ENCODE peak calls at places on chromosome 12, in ten cellular contexts. E, C, S, H, T, L, Q, W, M and J are unnamed samples.

GRCh38 chr12:52157566-52158150 is 34.2 kb downstream of the KRT80 start:
- DNase-seq in E (no peak), C (no peak), S (no peak), H (no peak), T (no peak), L (no peak), Q (no peak), W (no peak), M (no peak), J (no peak)

GRCh38 chr12:57016348-57016747 is at the start of gene TAC3:
- DNase-seq in E (no peak), C (peak), S (peak), H (no peak), T (no peak), L (no peak), Q (peak), W (no peak), M (no peak), J (no peak)

GRCh38 chr12:104694161-104694560 is 237.4 kb downstream of the CHST11 start:
- DNase-seq in E (no peak), C (no peak), S (no peak), H (no peak), T (no peak), L (no peak), Q (no peak), W (no peak), M (no peak), J (no peak)

GRCh38 chr12:51005671-51006070 is 20.5 kb downstream of the SLC11A2 start:
- DNase-seq in E (no peak), C (no peak), S (no peak), H (no peak), T (no peak), L (no peak), Q (no peak), W (no peak), M (no peak), J (no peak)

GRCh38 chr12:95231190-95231589 is 13.6 kb downstream of the VEZT start:
- DNase-seq in E (no peak), C (peak), S (no peak), H (no peak), T (peak), L (no peak), Q (no peak), W (no peak), M (no peak), J (peak)

GRCh38 chr12:52264435-52264825 is 10.0 kb upstream of the KRT86 start:
- DNase-seq in E (no peak), C (no peak), S (no peak), H (no peak), T (no peak), L (no peak), Q (no peak), W (no peak), M (no peak), J (no peak)

GRCh38 chr12:32541754-32542374 is 137.2 kb upstream of the DNM1L start:
- DNase-seq in E (no peak), C (no peak), S (peak), H (no peak), T (no peak), L (no peak), Q (no peak), W (no peak), M (no peak), J (no peak)

GRCh38 chr12:58302487-58303011 is 361.2 kb downstream of the ATP23 start:
- DNase-seq in E (no peak), C (no peak), S (no peak), H (no peak), T (no peak), L (no peak), Q (no peak), W (no peak), M (no peak), J (no peak)

GRCh38 chr12:25529738-25530137 is 23.3 kb downstream of the LMNTD1 start:
- DNase-seq in E (no peak), C (no peak), S (no peak), H (no peak), T (no peak), L (no peak), Q (no peak), W (no peak), M (no peak), J (no peak)

GRCh38 chr12:55041651-55042050 is 21.9 kb downstream of the NEUROD4 start:
- DNase-seq in E (no peak), C (no peak), S (peak), H (no peak), T (no peak), L (no peak), Q (no peak), W (no peak), M (no peak), J (no peak)

GRCh38 chr12:11675952-11676505 is 26.6 kb downstream of the ETV6 start:
- DNase-seq in E (no peak), C (no peak), S (no peak), H (no peak), T (no peak), L (no peak), Q (no peak), W (no peak), M (no peak), J (no peak)

GRCh38 chr12:8917751-8918150 is 3.4 kb downstream of the PHC1 start:
- DNase-seq in E (no peak), C (no peak), S (no peak), H (no peak), T (no peak), L (no peak), Q (no peak), W (no peak), M (no peak), J (no peak)

GRCh38 chr12:52147983-52148540 is 43.8 kb downstream of the KRT80 start:
- DNase-seq in E (no peak), C (no peak), S (peak), H (no peak), T (no peak), L (no peak), Q (no peak), W (peak), M (no peak), J (no peak)

GRCh38 chr12:131683266-131684014 is 27.4 kb upstream of the SFSWAP start:
- DNase-seq in E (no peak), C (no peak), S (no peak), H (no peak), T (no peak), L (no peak), Q (no peak), W (peak), M (no peak), J (no peak)

GRCh38 chr12:112584266-112584722 is 165.5 kb downstream of the PTPN11 start:
- DNase-seq in E (no peak), C (peak), S (peak), H (no peak), T (peak), L (no peak), Q (no peak), W (no peak), M (no peak), J (peak)

GRCh38 chr12:116194935-116195431 is 82.5 kb downstream of the MED13L start:
- DNase-seq in E (no peak), C (peak), S (peak), H (peak), T (no peak), L (no peak), Q (no peak), W (no peak), M (no peak), J (no peak)

GRCh38 chr12:61857968-61858367 is 402.2 kb upstream of the USP15 start:
- DNase-seq in E (no peak), C (no peak), S (no peak), H (no peak), T (no peak), L (no peak), Q (no peak), W (no peak), M (no peak), J (no peak)

GRCh38 chr12:39872425-39872824 is 233.5 kb downstream of the SLC2A13 start:
- DNase-seq in E (no peak), C (no peak), S (no peak), H (no peak), T (no peak), L (no peak), Q (no peak), W (no peak), M (no peak), J (no peak)

GRCh38 chr12:124381454-124382207 is 86.7 kb downstream of the RFLNA start:
- DNase-seq in E (peak), C (no peak), S (no peak), H (no peak), T (peak), L (no peak), Q (peak), W (peak), M (peak), J (no peak)

GRCh38 chr12:67268335-67268895 is 743 bp upstream of the CAND1 start:
- DNase-seq in E (peak), C (peak), S (peak), H (no peak), T (peak), L (peak), Q (peak), W (peak), M (peak), J (peak)

GRCh38 chr12:67270622-67271021 is 1.5 kb downstream of the CAND1 start:
- DNase-seq in E (no peak), C (no peak), S (no peak), H (no peak), T (no peak), L (no peak), Q (no peak), W (no peak), M (no peak), J (no peak)

GRCh38 chr12:67269632-67270578 is 747 bp downstream of the CAND1 start:
- DNase-seq in E (peak), C (peak), S (peak), H (no peak), T (peak), L (no peak), Q (peak), W (peak), M (peak), J (peak)

GRCh38 chr12:67271976-67272375 is 2.8 kb downstream of the CAND1 start:
- DNase-seq in E (no peak), C (no peak), S (no peak), H (no peak), T (no peak), L (no peak), Q (no peak), W (no peak), M (no peak), J (no peak)

DNA sequence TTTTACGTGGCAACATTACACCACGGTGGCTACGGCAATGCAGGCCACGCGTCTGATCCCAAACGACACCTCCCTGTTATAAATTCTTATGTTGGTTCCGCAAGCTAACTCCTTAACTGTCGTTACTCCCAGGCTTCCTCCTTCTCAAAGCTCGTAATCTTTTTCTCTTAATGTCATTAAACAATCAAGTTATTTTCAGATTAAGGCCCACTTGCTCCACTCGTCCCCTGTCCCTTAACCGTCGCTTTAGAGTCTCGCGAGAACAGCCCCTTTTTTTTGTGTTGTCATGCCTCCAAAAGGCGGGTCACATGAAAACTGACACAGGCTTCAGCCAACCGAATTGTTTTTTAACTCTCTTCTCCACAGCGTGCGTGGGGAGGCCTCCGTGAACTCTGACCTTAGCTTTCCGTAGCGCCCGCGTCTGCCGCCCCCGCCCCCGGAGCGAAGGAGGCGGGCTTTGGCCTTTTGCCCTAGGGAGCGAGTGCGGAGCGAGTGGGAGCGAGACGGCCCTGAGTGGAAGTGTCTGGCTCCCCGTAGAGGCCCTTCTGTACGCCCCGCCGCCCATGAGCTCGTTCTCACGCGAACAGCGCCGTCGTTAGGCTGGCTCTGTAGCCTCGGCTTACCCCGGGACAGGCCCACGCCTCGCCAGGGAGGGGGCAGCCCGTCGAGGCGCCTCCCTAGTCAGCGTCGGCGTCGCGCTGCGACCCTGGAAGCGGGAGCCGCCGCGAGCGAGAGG is at the start of gene CAND1:
- DNase-seq in E (peak), C (peak), S (peak), H (peak), T (peak), L (peak), Q (peak), W (peak), M (peak), J (peak)
- TF ChIP-seq POLR2A in E (peak), C (peak), S (peak), H (peak), T (peak), L (peak), Q (peak), W (no peak), M (no peak), J (peak)

GRCh38 chr12:89756100-89756637 is 47.5 kb upstream of the ATP2B1 start:
- DNase-seq in E (no peak), C (no peak), S (peak), H (no peak), T (no peak), L (no peak), Q (no peak), W (no peak), M (no peak), J (no peak)

GRCh38 chr12:89752331-89752730 is 43.7 kb upstream of the ATP2B1 start:
- DNase-seq in E (no peak), C (no peak), S (no peak), H (no peak), T (no peak), L (no peak), Q (no peak), W (peak), M (no peak), J (no peak)

GRCh38 chr12:89762498-89763170 is 54.0 kb upstream of the ATP2B1 start:
- DNase-seq in E (no peak), C (no peak), S (no peak), H (peak), T (no peak), L (no peak), Q (no peak), W (no peak), M (no peak), J (no peak)

GRCh38 chr12:89760783-89761182 is 52.1 kb upstream of the ATP2B1 start:
- DNase-seq in E (no peak), C (no peak), S (peak), H (no peak), T (no peak), L (no peak), Q (no peak), W (no peak), M (no peak), J (no peak)

DNA sequence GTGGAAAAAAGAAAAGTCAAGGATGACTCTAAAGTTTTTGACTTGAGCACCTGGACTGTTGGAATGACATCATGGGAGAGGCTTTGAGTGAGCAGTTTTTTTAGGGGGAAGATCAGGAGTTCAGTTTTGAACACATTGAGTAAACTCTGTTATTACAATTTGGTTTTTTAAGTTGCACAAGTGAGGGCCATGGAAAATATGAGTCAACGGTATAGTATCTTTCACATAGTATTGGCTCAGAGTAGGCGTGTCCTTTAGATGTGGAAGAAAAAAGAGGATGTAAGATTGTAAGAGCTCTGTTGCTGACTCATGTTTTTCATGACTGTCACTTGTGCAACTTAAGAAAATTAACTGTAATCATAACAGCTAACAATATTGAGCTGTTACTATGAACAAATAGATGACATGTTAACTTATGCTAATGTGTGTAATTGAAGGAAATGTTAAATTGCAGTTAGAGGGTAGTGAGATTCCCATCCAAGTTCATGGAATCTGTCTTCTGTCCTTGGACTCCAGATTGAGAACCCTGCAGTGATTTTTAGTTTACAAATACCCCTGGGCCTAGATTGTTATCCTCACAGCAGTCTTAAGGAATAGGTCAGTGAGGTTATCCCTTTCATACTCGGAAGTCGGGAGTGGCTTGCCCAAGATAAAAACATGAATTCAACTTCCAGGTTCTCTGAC is 48.1 kb upstream of the ATP2B1 start:
- DNase-seq in E (no peak), C (peak), S (peak), H (peak), T (peak), L (no peak), Q (no peak), W (no peak), M (no peak), J (peak)
- TF ChIP-seq POLR2A in E (no peak), C (no peak), S (no peak), H (no peak), T (no peak), L (no peak), Q (no peak), W (no peak), M (no peak), J (no peak)

DNA sequence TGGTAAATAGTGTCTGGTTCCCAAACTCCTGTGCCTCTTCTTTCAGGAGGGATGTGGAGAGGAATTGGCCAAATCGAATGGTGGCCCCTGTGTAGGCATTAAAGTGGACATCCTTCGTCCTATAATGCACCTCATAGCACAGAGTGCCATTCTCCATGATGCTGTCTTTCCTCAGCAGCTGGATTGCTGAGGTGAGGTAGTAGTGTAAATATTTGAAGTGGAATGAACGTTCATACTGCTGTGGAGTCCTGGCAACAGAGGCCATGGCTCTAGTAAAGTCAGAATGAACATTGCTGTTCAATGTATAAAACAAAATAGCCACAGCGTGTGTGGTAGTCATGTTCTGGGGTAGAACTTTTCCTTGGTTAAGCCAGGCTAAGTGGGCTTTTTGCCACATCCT is 2.7 kb downstream of the ART4 start:
- DNase-seq in E (no peak), C (no peak), S (no peak), H (no peak), T (no peak), L (no peak), Q (no peak), W (no peak), M (no peak), J (no peak)
- TF ChIP-seq POLR2A in E (no peak), C (no peak), S (no peak), H (no peak), T (no peak), L (no peak), Q (no peak), W (no peak), M (no peak), J (no peak)

GRCh38 chr12:128336506-128336905 is 69.5 kb downstream of the TMEM132C start:
- DNase-seq in E (no peak), C (no peak), S (no peak), H (no peak), T (no peak), L (no peak), Q (no peak), W (no peak), M (no peak), J (no peak)

GRCh38 chr12:128337456-128338160 is 70.6 kb downstream of the TMEM132C start:
- DNase-seq in E (no peak), C (no peak), S (no peak), H (no peak), T (no peak), L (no peak), Q (no peak), W (no peak), M (no peak), J (no peak)

GRCh38 chr12:128339669-128340068 is 72.7 kb downstream of the TMEM132C start:
- DNase-seq in E (no peak), C (no peak), S (no peak), H (no peak), T (no peak), L (no peak), Q (no peak), W (no peak), M (no peak), J (no peak)

GRCh38 chr12:128339121-128339520 is 72.2 kb downstream of the TMEM132C start:
- DNase-seq in E (no peak), C (no peak), S (no peak), H (no peak), T (no peak), L (no peak), Q (no peak), W (no peak), M (no peak), J (no peak)

DNA sequence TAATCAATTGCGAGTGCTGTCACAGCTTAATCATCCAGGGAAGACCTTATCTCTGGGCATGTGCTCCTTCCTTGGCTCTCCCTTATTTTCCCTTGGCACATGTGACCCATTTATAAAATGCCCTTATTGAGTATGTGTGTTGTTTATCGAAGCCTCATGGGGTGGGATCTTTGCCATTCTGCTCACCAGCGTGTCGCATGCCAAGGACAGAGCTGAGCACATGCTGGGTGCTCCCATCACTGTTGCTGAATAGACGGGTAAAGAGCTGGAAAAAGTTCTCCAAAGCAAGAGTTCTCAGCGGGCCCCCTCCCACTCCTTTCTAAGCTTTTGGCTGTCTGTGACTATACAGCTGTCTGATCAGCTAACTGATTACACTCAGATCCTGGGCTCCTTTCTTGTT is 71.4 kb downstream of the TMEM132C start:
- DNase-seq in E (no peak), C (no peak), S (no peak), H (no peak), T (no peak), L (no peak), Q (no peak), W (no peak), M (no peak), J (no peak)
- TF ChIP-seq POLR2A in E (no peak), C (no peak), S (no peak), H (no peak), T (no peak), L (no peak), Q (no peak), W (no peak), M (no peak), J (no peak)

GRCh38 chr12:108731105-108731865 is at the start of gene CORO1C:
- DNase-seq in E (peak), C (peak), S (peak), H (peak), T (peak), L (peak), Q (peak), W (peak), M (peak), J (peak)

GRCh38 chr12:108733132-108733531 is 1.8 kb upstream of the CORO1C start:
- DNase-seq in E (no peak), C (no peak), S (no peak), H (no peak), T (no peak), L (no peak), Q (no peak), W (peak), M (no peak), J (no peak)

GRCh38 chr12:108730337-108731104 is 797 bp downstream of the CORO1C start:
- DNase-seq in E (peak), C (peak), S (peak), H (no peak), T (peak), L (no peak), Q (peak), W (peak), M (peak), J (peak)

GRCh38 chr12:108732489-108732888 is 1.2 kb upstream of the CORO1C start:
- DNase-seq in E (no peak), C (no peak), S (no peak), H (no peak), T (no peak), L (no peak), Q (no peak), W (no peak), M (no peak), J (no peak)

GRCh38 chr12:108731866-108732461 is 646 bp upstream of the CORO1C start:
- DNase-seq in E (peak), C (peak), S (peak), H (peak), T (peak), L (peak), Q (peak), W (peak), M (peak), J (peak)
- TF ChIP-seq POLR2A in E (peak), C (peak), S (no peak), H (peak), T (peak), L (peak), Q (no peak), W (no peak), M (peak), J (no peak)